ENCODE peak calls at places on chromosomes 11 and 22, in four cellular contexts. O, C, B and X are unnamed samples. For H3K4me1, the result is how much of the 10 kb centered on the place peaks cover.

GRCh38 chr11:19832166-19832750 is 119.6 kb downstream of the NAV2 start:
- DNase-seq in O (no peak), B (no peak), C (no peak), X (no peak)

GRCh38 chr11:30763951-30764350 is 177.8 kb upstream of the MPPED2 start:
- DNase-seq in O (no peak), C (no peak), B (no peak), X (no peak)

GRCh38 chr22:42273855-42274451 is 3.5 kb upstream of the TCF20 start:
- DNase-seq in B (peak), O (no peak), C (no peak), X (no peak)

GRCh38 chr11:68303083-68303482 is 9.3 kb upstream of the LRP5 start:
- DNase-seq in C (no peak), O (no peak), B (no peak), X (no peak)

GRCh38 chr11:93537767-93538261 is 5.4 kb downstream of the SMCO4 start:
- DNase-seq in B (no peak), C (no peak), O (no peak), X (peak)

GRCh38 chr11:98090861-98091575 is 929.7 kb upstream of the CNTN5 start:
- DNase-seq in O (no peak), C (no peak), B (peak), X (no peak)

GRCh38 chr11:124629961-124630360 is 7.3 kb downstream of the TBRG1 start:
- DNase-seq in O (no peak), C (no peak), B (no peak), X (no peak)

GRCh38 chr11:106276859-106277436 is 199.5 kb downstream of the AASDHPPT start:
- DNase-seq in O (no peak), B (peak), C (no peak), X (no peak)

GRCh38 chr11:441418-442274 is at the start of gene ANO9:
- DNase-seq in B (peak), O (peak), C (peak), X (peak)

GRCh38 chr11:313787-314547 is at the start of gene IFITM1:
- DNase-seq in C (peak), O (peak), B (peak), X (peak)

GRCh38 chr11:37364246-37364839 is 766.3 kb upstream of the RAG2 start:
- DNase-seq in C (no peak), O (no peak), B (no peak), X (no peak)

GRCh38 chr22:17777005-17777716 is 2.9 kb upstream of the BID start:
- DNase-seq in B (no peak), C (peak), O (peak), X (peak)

GRCh38 chr11:57792870-57793269 is 31.3 kb downstream of the CTNND1 start:
- DNase-seq in B (no peak), O (no peak), C (no peak), X (no peak)

GRCh38 chr22:38036392-38037062 is 20.7 kb upstream of the PICK1 start:
- DNase-seq in O (no peak), B (no peak), C (no peak), X (no peak)

GRCh38 chr11:132242662-132243061 is 872.2 kb downstream of the NTM start:
- DNase-seq in C (no peak), O (no peak), B (no peak), X (no peak)

GRCh38 chr22:36998620-36999351 is 20.5 kb downstream of the TST start:
- DNase-seq in B (no peak), O (no peak), C (peak), X (no peak)

GRCh38 chr22:35561796-35562526 is 21.3 kb downstream of the RASD2 start:
- DNase-seq in O (no peak), B (no peak), C (no peak), X (no peak)

GRCh38 chr22:50293441-50294318 is 13.8 kb downstream of the PLXNB2 start:
- DNase-seq in C (peak), B (peak), O (peak), X (peak)

GRCh38 chr11:78310500-78310909 is 107.1 kb downstream of the GAB2 start:
- DNase-seq in B (no peak), C (peak), O (no peak), X (peak)

GRCh38 chr22:29457730-29458129 is 19.3 kb downstream of the RFPL1 start:
- DNase-seq in O (peak), B (peak), C (peak), X (no peak)

GRCh38 chr22:40156001-40156516 is 21.7 kb upstream of the TNRC6B start:
- DNase-seq in O (no peak), C (peak), B (peak), X (peak)

GRCh38 chr11:31810779-31811647 is at the start of gene PAX6:
- DNase-seq in C (peak), B (peak), O (no peak), X (peak)

GRCh38 chr11:44681698-44682097 is 45.1 kb upstream of the TSPAN18 start:
- DNase-seq in O (no peak), C (no peak), B (no peak), X (no peak)

GRCh38 chr11:11025087-11025486 is 167.2 kb upstream of the ZBED5 start:
- DNase-seq in O (no peak), C (no peak), B (no peak), X (no peak)

GRCh38 chr11:126391970-126392637 is 36.6 kb downstream of the ST3GAL4 start:
- DNase-seq in C (no peak), O (peak), B (peak), X (no peak)

GRCh38 chr22:48089601-48090331 is 1327.3 kb downstream of the TBC1D22A start:
- DNase-seq in O (no peak), C (no peak), B (no peak), X (peak)

GRCh38 chr11:107612445-107612844 is 21.5 kb downstream of the ELMOD1 start:
- DNase-seq in O (no peak), B (no peak), C (no peak), X (no peak)

GRCh38 chr22:23236026-23236425 is 55.7 kb downstream of the BCR start:
- DNase-seq in C (no peak), O (no peak), B (no peak), X (no peak)
- H3K4me1 ChIP-seq in C (under half), O (under half), B (under half), X (under half)

GRCh38 chr11:109697140-109697843 is 275.3 kb downstream of the C11orf87 start:
- DNase-seq in C (no peak), O (peak), B (peak), X (peak)
- TF ChIP-seq CTCF in C (peak), O (peak), B (peak), X (peak)

GRCh38 chr11:12415567-12415966 is 38.2 kb downstream of the PARVA start:
- DNase-seq in C (no peak), B (no peak), O (no peak), X (no peak)

GRCh38 chr11:12416552-12416951 is 39.2 kb downstream of the PARVA start:
- DNase-seq in O (no peak), B (no peak), C (no peak), X (no peak)

GRCh38 chr11:12421386-12421785 is 44.0 kb downstream of the PARVA start:
- DNase-seq in O (no peak), C (no peak), B (no peak), X (no peak)

GRCh38 chr11:12418019-12418611 is 40.7 kb downstream of the PARVA start:
- DNase-seq in O (no peak), C (no peak), B (no peak), X (no peak)

DNA sequence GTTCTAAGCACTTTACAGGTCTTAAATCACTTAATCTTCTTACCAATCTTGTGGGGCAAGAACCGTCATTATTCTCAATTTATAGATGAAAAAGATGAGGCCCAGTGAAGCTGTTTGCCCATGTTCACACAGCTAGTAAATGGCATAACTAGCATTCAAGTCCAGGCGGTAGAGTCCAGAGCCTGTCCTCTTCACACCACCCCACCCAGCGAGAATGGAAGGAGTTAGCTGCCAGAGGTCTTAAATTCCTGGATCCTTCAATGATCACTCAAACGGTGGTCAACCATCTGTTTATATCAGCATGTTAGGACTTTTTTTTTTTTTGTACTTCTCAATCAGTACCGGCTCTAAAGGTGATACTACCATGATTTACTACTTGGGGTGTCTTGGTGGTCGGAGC is 43.3 kb downstream of the PARVA start:
- DNase-seq in B (no peak), C (no peak), O (no peak), X (no peak)
- H3K4me1 ChIP-seq in B (under half), C (under half), O (under half), X (under half)

GRCh38 chr11:120238968-120239620 is 846 bp upstream of the POU2F3 start:
- DNase-seq in B (no peak), O (no peak), C (no peak), X (no peak)

GRCh38 chr11:120243221-120243620 is 3.3 kb downstream of the POU2F3 start:
- DNase-seq in C (no peak), O (no peak), B (no peak), X (no peak)

GRCh38 chr11:120241277-120241676 is 1.3 kb downstream of the POU2F3 start:
- DNase-seq in B (no peak), O (no peak), C (no peak), X (no peak)

GRCh38 chr11:120240866-120241265 is 926 bp downstream of the POU2F3 start:
- DNase-seq in C (no peak), O (no peak), B (no peak), X (no peak)

GRCh38 chr11:120239713-120240640 is at the start of gene POU2F3:
- DNase-seq in B (peak), O (no peak), C (no peak), X (peak)
- TF ChIP-seq CTCF in B (peak), O (peak), C (no peak), X (no peak)

GRCh38 chr11:18322818-18323570 is 627 bp downstream of the GTF2H1 start:
- DNase-seq in O (no peak), B (no peak), C (no peak), X (peak)

GRCh38 chr11:18321991-18322711 is at the start of the genes GTF2H1 and HPS5:
- DNase-seq in O (peak), B (peak), C (peak), X (peak)

GRCh38 chr11:18324381-18324780 is 2.0 kb downstream of the GTF2H1 start:
- DNase-seq in C (no peak), B (no peak), O (peak), X (no peak)

GRCh38 chr11:18319914-18320313 is 2.0 kb downstream of the HPS5 start:
- DNase-seq in O (no peak), C (no peak), B (no peak), X (no peak)

DNA sequence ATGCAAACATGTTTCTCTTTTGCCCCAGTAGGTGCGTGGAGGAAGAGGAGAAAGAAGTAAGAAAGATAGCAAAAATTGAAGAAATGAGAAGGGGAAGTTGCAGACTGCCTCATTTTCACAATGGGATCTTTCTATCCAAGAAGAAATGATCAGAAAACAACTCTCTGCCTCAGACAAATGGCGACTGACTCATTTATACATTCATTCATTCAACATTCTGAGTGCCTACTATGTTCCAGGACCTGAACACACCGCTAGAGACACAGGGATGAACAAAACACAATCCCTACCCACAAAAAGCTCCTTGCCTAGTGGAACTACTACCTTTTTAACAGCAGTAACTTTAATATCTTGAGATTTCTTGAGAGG is 334 bp downstream of the HPS5 start:
- DNase-seq in O (peak), C (no peak), B (no peak), X (no peak)
- H3K4me1 ChIP-seq in O (under half), C (under half), B (under half), X (under half)

GRCh38 chr11:1566381-1567051 is 5.6 kb downstream of the DUSP8 start:
- DNase-seq in O (no peak), C (no peak), B (no peak), X (peak)
- TF ChIP-seq CTCF in O (no peak), C (no peak), B (no peak), X (no peak)

GRCh38 chr11:64562723-64563351 is 28.2 kb upstream of the SLC22A12 start:
- DNase-seq in B (no peak), C (no peak), O (no peak), X (no peak)
- H3K4me1 ChIP-seq in B (under half), C (under half), O (under half), X (under half)

DNA sequence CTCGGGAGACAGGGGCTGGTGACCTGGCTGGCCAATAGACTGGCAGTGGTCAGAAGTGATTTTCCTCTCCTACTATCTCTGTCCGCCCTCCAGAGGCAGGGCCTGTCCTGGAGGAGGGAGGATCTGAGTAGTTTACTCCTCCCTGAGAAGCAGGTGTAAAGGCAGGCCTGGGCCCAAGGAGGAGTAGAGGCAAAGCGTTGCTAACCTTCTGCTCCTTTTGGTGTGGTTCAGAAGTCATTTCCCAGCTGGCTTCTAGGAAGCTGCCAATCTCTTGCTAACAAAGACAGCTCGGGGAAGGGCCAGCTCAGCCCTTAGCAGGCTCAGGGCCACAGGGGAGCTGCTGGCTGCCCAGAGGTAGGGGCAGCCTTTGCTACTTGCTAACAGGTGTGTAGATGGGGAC is 151.1 kb upstream of the NECTIN1 start:
- DNase-seq in C (no peak), B (no peak), O (no peak), X (no peak)
- TF ChIP-seq CTCF in C (no peak), B (no peak), O (no peak), X (no peak)

GRCh38 chr11:75324740-75325139 is 26.7 kb downstream of the ARRB1 start:
- DNase-seq in B (no peak), C (no peak), O (no peak), X (no peak)

GRCh38 chr11:75326439-75326810 is 25.0 kb downstream of the ARRB1 start:
- DNase-seq in B (no peak), C (no peak), O (no peak), X (no peak)

GRCh38 chr11:75324189-75324588 is 27.3 kb downstream of the ARRB1 start:
- DNase-seq in C (no peak), B (no peak), O (no peak), X (no peak)

GRCh38 chr11:75323609-75324008 is 27.9 kb downstream of the ARRB1 start:
- DNase-seq in B (no peak), O (no peak), C (peak), X (no peak)

DNA sequence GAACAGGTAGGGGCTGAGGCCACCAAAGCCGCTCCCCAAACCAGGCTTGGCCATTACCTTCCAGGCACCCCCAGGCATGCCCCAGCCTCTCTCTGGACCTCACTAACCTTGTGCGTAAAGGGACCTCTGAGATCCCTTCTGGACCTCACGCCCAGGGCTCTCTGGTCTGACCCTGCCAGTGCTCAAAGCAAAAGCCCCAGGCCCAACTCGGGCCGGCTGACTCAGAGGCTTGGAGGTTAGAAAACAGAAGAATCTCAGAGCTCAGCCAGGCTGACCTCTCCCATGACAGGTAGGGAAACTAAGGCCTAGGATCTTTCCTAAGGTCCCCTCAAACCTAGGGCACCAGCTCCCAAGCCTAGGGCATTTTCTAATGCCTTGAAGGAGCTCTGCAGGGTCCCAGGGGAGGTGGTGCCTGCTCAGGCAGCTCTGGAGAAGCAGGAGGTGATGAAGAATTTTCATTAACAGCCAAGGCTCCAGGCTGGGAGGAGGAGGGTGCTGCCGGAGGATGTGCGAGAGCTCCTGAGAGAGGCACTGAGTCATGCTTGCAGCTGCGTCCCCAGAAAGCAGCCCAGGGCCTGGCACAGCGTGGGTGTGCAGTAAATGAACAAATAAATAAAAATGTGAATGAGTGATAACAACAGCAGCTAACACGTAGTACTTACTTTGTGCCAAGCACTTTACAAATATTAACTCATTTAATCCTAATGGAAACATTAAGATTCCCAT is 25.6 kb downstream of the ARRB1 start:
- DNase-seq in O (no peak), C (no peak), B (no peak), X (no peak)
- H3K4me1 ChIP-seq in O (under half), C (half or more), B (under half), X (half or more)

GRCh38 chr22:46833228-46833627 is 70.8 kb downstream of the TBC1D22A start:
- DNase-seq in C (no peak), O (peak), B (peak), X (no peak)
- TF ChIP-seq CTCF in C (no peak), O (peak), B (peak), X (no peak)